ENCODE peak calls at places on chromosomes 3 and 15, in eight cellular contexts. One of them, this sample, is unnamed.

GRCh38 chr15:56916825-56917477 is 1.5 kb upstream of the TCF12 start:
- DNase-seq in activated CD4-positive, alpha-beta T cell treated with anti-CD3 and anti-CD28 coated beads, Interleukin-2, amount 50 U/mL, for 1 hour: no peak
- DNase-seq in AG04450: no peak
- DNase-seq in caudate nucleus: no peak
- DNase-seq in stimulated activated naive CD8-positive, alpha-beta T cell treated with anti-CD3 and anti-CD28 coated beads, Interleukin-15, Interleukin-2, amounts not matched to agents 100 U/mL and 50 U/mL, for 24 hours: no peak
- DNase-seq in OCI-M1: peak
- DNase-seq in hypothalamus: no peak
- DNase-seq in GF-D8: no peak
- DNase-seq in this sample: no peak

GRCh38 chr3:104805508-104805907 is 561.2 kb upstream of the ALCAM start:
- DNase-seq in activated CD4-positive, alpha-beta T cell treated with anti-CD3 and anti-CD28 coated beads, Interleukin-2, amount 50 U/mL, for 1 hour: no peak
- DNase-seq in GF-D8: no peak
- DNase-seq in caudate nucleus: no peak
- DNase-seq in OCI-M1: no peak
- DNase-seq in stimulated activated naive CD8-positive, alpha-beta T cell treated with anti-CD3 and anti-CD28 coated beads, Interleukin-15, Interleukin-2, amounts not matched to agents 100 U/mL and 50 U/mL, for 24 hours: no peak
- DNase-seq in AG04450: no peak
- DNase-seq in hypothalamus: no peak
- DNase-seq in this sample: no peak

GRCh38 chr3:194312743-194313281 is 38.3 kb downstream of the CPN2 start:
- DNase-seq in OCI-M1: no peak
- DNase-seq in AG04450: no peak
- DNase-seq in activated CD4-positive, alpha-beta T cell treated with anti-CD3 and anti-CD28 coated beads, Interleukin-2, amount 50 U/mL, for 1 hour: no peak
- DNase-seq in stimulated activated naive CD8-positive, alpha-beta T cell treated with anti-CD3 and anti-CD28 coated beads, Interleukin-15, Interleukin-2, amounts not matched to agents 100 U/mL and 50 U/mL, for 24 hours: no peak
- DNase-seq in caudate nucleus: no peak
- DNase-seq in hypothalamus: no peak
- DNase-seq in GF-D8: no peak
- DNase-seq in this sample: no peak

GRCh38 chr15:32677238-32677750 is 35.8 kb downstream of the SCG5 start:
- DNase-seq in OCI-M1: peak
- DNase-seq in activated CD4-positive, alpha-beta T cell treated with anti-CD3 and anti-CD28 coated beads, Interleukin-2, amount 50 U/mL, for 1 hour: no peak
- DNase-seq in caudate nucleus: no peak
- DNase-seq in hypothalamus: no peak
- DNase-seq in AG04450: no peak
- DNase-seq in stimulated activated naive CD8-positive, alpha-beta T cell treated with anti-CD3 and anti-CD28 coated beads, Interleukin-15, Interleukin-2, amounts not matched to agents 100 U/mL and 50 U/mL, for 24 hours: no peak
- DNase-seq in GF-D8: no peak
- DNase-seq in this sample: no peak

GRCh38 chr15:44593042-44593736 is 56.2 kb downstream of the EIF3J start:
- DNase-seq in OCI-M1: peak
- DNase-seq in activated CD4-positive, alpha-beta T cell treated with anti-CD3 and anti-CD28 coated beads, Interleukin-2, amount 50 U/mL, for 1 hour: no peak
- DNase-seq in hypothalamus: no peak
- DNase-seq in caudate nucleus: no peak
- DNase-seq in stimulated activated naive CD8-positive, alpha-beta T cell treated with anti-CD3 and anti-CD28 coated beads, Interleukin-15, Interleukin-2, amounts not matched to agents 100 U/mL and 50 U/mL, for 24 hours: no peak
- DNase-seq in GF-D8: no peak
- DNase-seq in AG04450: no peak
- DNase-seq in this sample: no peak

GRCh38 chr3:66585696-66586095 is 84.9 kb upstream of the LRIG1 start:
- DNase-seq in OCI-M1: no peak
- DNase-seq in stimulated activated naive CD8-positive, alpha-beta T cell treated with anti-CD3 and anti-CD28 coated beads, Interleukin-15, Interleukin-2, amounts not matched to agents 100 U/mL and 50 U/mL, for 24 hours: no peak
- DNase-seq in caudate nucleus: no peak
- DNase-seq in GF-D8: no peak
- DNase-seq in AG04450: no peak
- DNase-seq in hypothalamus: no peak
- DNase-seq in activated CD4-positive, alpha-beta T cell treated with anti-CD3 and anti-CD28 coated beads, Interleukin-2, amount 50 U/mL, for 1 hour: no peak
- DNase-seq in this sample: no peak

GRCh38 chr3:105829229-105829628 is 39.6 kb downstream of the CBLB start:
- DNase-seq in caudate nucleus: no peak
- DNase-seq in stimulated activated naive CD8-positive, alpha-beta T cell treated with anti-CD3 and anti-CD28 coated beads, Interleukin-15, Interleukin-2, amounts not matched to agents 100 U/mL and 50 U/mL, for 24 hours: peak
- DNase-seq in GF-D8: no peak
- DNase-seq in activated CD4-positive, alpha-beta T cell treated with anti-CD3 and anti-CD28 coated beads, Interleukin-2, amount 50 U/mL, for 1 hour: no peak
- DNase-seq in hypothalamus: no peak
- DNase-seq in OCI-M1: no peak
- DNase-seq in AG04450: no peak
- DNase-seq in this sample: no peak

GRCh38 chr15:70902105-70902504 is 9.5 kb downstream of the LRRC49 start:
- DNase-seq in hypothalamus: no peak
- DNase-seq in AG04450: peak
- DNase-seq in activated CD4-positive, alpha-beta T cell treated with anti-CD3 and anti-CD28 coated beads, Interleukin-2, amount 50 U/mL, for 1 hour: no peak
- DNase-seq in caudate nucleus: no peak
- DNase-seq in stimulated activated naive CD8-positive, alpha-beta T cell treated with anti-CD3 and anti-CD28 coated beads, Interleukin-15, Interleukin-2, amounts not matched to agents 100 U/mL and 50 U/mL, for 24 hours: no peak
- DNase-seq in OCI-M1: peak
- DNase-seq in GF-D8: no peak
- DNase-seq in this sample: no peak

GRCh38 chr15:61888074-61888780 is 172.0 kb downstream of the VPS13C start:
- DNase-seq in stimulated activated naive CD8-positive, alpha-beta T cell treated with anti-CD3 and anti-CD28 coated beads, Interleukin-15, Interleukin-2, amounts not matched to agents 100 U/mL and 50 U/mL, for 24 hours: no peak
- DNase-seq in caudate nucleus: no peak
- DNase-seq in OCI-M1: peak
- DNase-seq in GF-D8: no peak
- DNase-seq in hypothalamus: no peak
- DNase-seq in activated CD4-positive, alpha-beta T cell treated with anti-CD3 and anti-CD28 coated beads, Interleukin-2, amount 50 U/mL, for 1 hour: no peak
- DNase-seq in AG04450: no peak
- DNase-seq in this sample: no peak